ENCODE peak calls at places on chromosomes 13 and 19, in five cellular contexts. H is stimulated activated CD4-positive, alpha-beta T cell treated with anti-CD3 and anti-CD28 coated beads, TNF-alpha, amount 100 ng/mL, for 48 hours; E is activated T-cell treated with anti-CD3 and anti-CD28 coated beads for 1 hour; R is HTR-8/SVneo; F is AG04449. N is an unnamed sample.

GRCh38 chr13:50950808-50951207 is 41.2 kb downstream of the RNASEH2B start:
- DNase-seq in H (no peak), E (no peak), R (no peak), F (no peak), N (no peak)

GRCh38 chr13:110816500-110816899 is 98.4 kb downstream of the ANKRD10 start:
- DNase-seq in H (no peak), E (no peak), R (no peak), F (no peak), N (no peak)

GRCh38 chr13:33678906-33679657 is 138.9 kb upstream of the RFC3 start:
- DNase-seq in H (peak), E (peak), R (no peak), F (no peak), N (peak)

GRCh38 chr13:113216165-113217056 is 7.0 kb downstream of the CUL4A start:
- DNase-seq in H (no peak), E (no peak), R (peak), F (no peak), N (peak)

GRCh38 chr13:66835040-66835628 is 395.0 kb downstream of the PCDH9 start:
- DNase-seq in H (no peak), E (no peak), R (no peak), F (no peak), N (no peak)

GRCh38 chr19:44988896-44989563 is 12.2 kb upstream of the RELB start:
- DNase-seq in H (peak), E (peak), R (peak), F (no peak), N (peak)

GRCh38 chr19:12035220-12036172 is at the start of gene ZNF433:
- DNase-seq in H (peak), E (peak), R (peak), F (peak), N (peak)

GRCh38 chr19:48418317-48419064 is 25.0 kb downstream of the GRIN2D start:
- DNase-seq in H (no peak), E (no peak), R (no peak), F (no peak), N (no peak)

GRCh38 chr19:29644179-29644578 is 21.1 kb upstream of the PLEKHF1 start:
- DNase-seq in H (no peak), E (no peak), R (no peak), F (no peak), N (no peak)

GRCh38 chr19:2166741-2167738 is 3.3 kb downstream of the DOT1L start:
- DNase-seq in H (no peak), E (no peak), R (no peak), F (no peak), N (peak)

GRCh38 chr13:43666403-43666802 is 120.4 kb downstream of the ENOX1 start:
- DNase-seq in H (no peak), E (no peak), R (no peak), F (no peak), N (no peak)

N was measured in fibroblast of gingiva.